ENCODE peak calls at places on chromosomes 2 and 18, in eight cellular contexts. One of them, this sample, is unnamed.

GRCh38 chr2:200624660-200625059 is 38.8 kb downstream of the AOX1 start:
- DNase-seq in NCI-H460: no peak
- DNase-seq in activated T-cell treated with anti-CD3 and anti-CD28 coated beads, Interleukin-2, amount 50 U/mL, for 1 hour: no peak
- DNase-seq in fibroblast of mammary gland: peak
- DNase-seq in left cardiac atrium: no peak
- DNase-seq in A172: no peak
- DNase-seq in stomach: no peak
- DNase-seq in activated T-helper 1 cell treated with anti-CD3 and anti-CD28 coated beads, Interleukin-12 subunit alpha, Interleukin-12 subunit beta, Interleukin-2, Interleukin-4 antibody, amounts not matched to agents 30 ng/mL and 10 ng/mL and 1 ng/mL, durations not matched to agents 14 hours and 24 hours and 36 hours: no peak
- DNase-seq in this sample: no peak

GRCh38 chr2:189328451-189329249 is 112.6 kb upstream of the WDR75 start:
- DNase-seq in fibroblast of mammary gland: peak
- DNase-seq in NCI-H460: no peak
- DNase-seq in stomach: no peak
- DNase-seq in activated T-helper 1 cell treated with anti-CD3 and anti-CD28 coated beads, Interleukin-12 subunit alpha, Interleukin-12 subunit beta, Interleukin-2, Interleukin-4 antibody, amounts not matched to agents 30 ng/mL and 10 ng/mL and 1 ng/mL, durations not matched to agents 14 hours and 24 hours and 36 hours: no peak
- DNase-seq in left cardiac atrium: no peak
- DNase-seq in A172: no peak
- DNase-seq in activated T-cell treated with anti-CD3 and anti-CD28 coated beads, Interleukin-2, amount 50 U/mL, for 1 hour: no peak
- DNase-seq in this sample: no peak

GRCh38 chr2:86037141-86037794 is 68.4 kb downstream of the POLR1A start:
- DNase-seq in left cardiac atrium: peak
- DNase-seq in activated T-cell treated with anti-CD3 and anti-CD28 coated beads, Interleukin-2, amount 50 U/mL, for 1 hour: peak
- DNase-seq in activated T-helper 1 cell treated with anti-CD3 and anti-CD28 coated beads, Interleukin-12 subunit alpha, Interleukin-12 subunit beta, Interleukin-2, Interleukin-4 antibody, amounts not matched to agents 30 ng/mL and 10 ng/mL and 1 ng/mL, durations not matched to agents 14 hours and 24 hours and 36 hours: no peak
- DNase-seq in fibroblast of mammary gland: peak
- DNase-seq in NCI-H460: no peak
- DNase-seq in A172: peak
- DNase-seq in stomach: peak
- DNase-seq in this sample: no peak

GRCh38 chr2:26768759-26769500 is 4.8 kb downstream of the SLC35F6 start:
- DNase-seq in activated T-cell treated with anti-CD3 and anti-CD28 coated beads, Interleukin-2, amount 50 U/mL, for 1 hour: no peak
- DNase-seq in fibroblast of mammary gland: peak
- DNase-seq in activated T-helper 1 cell treated with anti-CD3 and anti-CD28 coated beads, Interleukin-12 subunit alpha, Interleukin-12 subunit beta, Interleukin-2, Interleukin-4 antibody, amounts not matched to agents 30 ng/mL and 10 ng/mL and 1 ng/mL, durations not matched to agents 14 hours and 24 hours and 36 hours: no peak
- DNase-seq in left cardiac atrium: peak
- DNase-seq in A172: peak
- DNase-seq in stomach: peak
- DNase-seq in NCI-H460: no peak
- DNase-seq in this sample: no peak

GRCh38 chr2:97671526-97671925 is 2.0 kb downstream of the C2orf92 start:
- DNase-seq in activated T-cell treated with anti-CD3 and anti-CD28 coated beads, Interleukin-2, amount 50 U/mL, for 1 hour: no peak
- DNase-seq in fibroblast of mammary gland: no peak
- DNase-seq in A172: no peak
- DNase-seq in stomach: no peak
- DNase-seq in left cardiac atrium: no peak
- DNase-seq in activated T-helper 1 cell treated with anti-CD3 and anti-CD28 coated beads, Interleukin-12 subunit alpha, Interleukin-12 subunit beta, Interleukin-2, Interleukin-4 antibody, amounts not matched to agents 30 ng/mL and 10 ng/mL and 1 ng/mL, durations not matched to agents 14 hours and 24 hours and 36 hours: no peak
- DNase-seq in NCI-H460: no peak
- DNase-seq in this sample: no peak

GRCh38 chr2:131126436-131126835 is 21.3 kb downstream of the PLEKHB2 start:
- DNase-seq in left cardiac atrium: no peak
- DNase-seq in NCI-H460: no peak
- DNase-seq in A172: no peak
- DNase-seq in activated T-helper 1 cell treated with anti-CD3 and anti-CD28 coated beads, Interleukin-12 subunit alpha, Interleukin-12 subunit beta, Interleukin-2, Interleukin-4 antibody, amounts not matched to agents 30 ng/mL and 10 ng/mL and 1 ng/mL, durations not matched to agents 14 hours and 24 hours and 36 hours: no peak
- DNase-seq in activated T-cell treated with anti-CD3 and anti-CD28 coated beads, Interleukin-2, amount 50 U/mL, for 1 hour: no peak
- DNase-seq in stomach: no peak
- DNase-seq in fibroblast of mammary gland: peak
- DNase-seq in this sample: no peak

GRCh38 chr2:57882895-57883515 is 163.6 kb upstream of the VRK2 start:
- DNase-seq in A172: peak
- DNase-seq in fibroblast of mammary gland: peak
- DNase-seq in activated T-cell treated with anti-CD3 and anti-CD28 coated beads, Interleukin-2, amount 50 U/mL, for 1 hour: no peak
- DNase-seq in NCI-H460: no peak
- DNase-seq in stomach: no peak
- DNase-seq in activated T-helper 1 cell treated with anti-CD3 and anti-CD28 coated beads, Interleukin-12 subunit alpha, Interleukin-12 subunit beta, Interleukin-2, Interleukin-4 antibody, amounts not matched to agents 30 ng/mL and 10 ng/mL and 1 ng/mL, durations not matched to agents 14 hours and 24 hours and 36 hours: no peak
- DNase-seq in left cardiac atrium: no peak
- DNase-seq in this sample: peak

GRCh38 chr2:163737169-163737439 is 1.3 kb upstream of the FIGN start:
- DNase-seq in A172: no peak
- DNase-seq in stomach: no peak
- DNase-seq in activated T-helper 1 cell treated with anti-CD3 and anti-CD28 coated beads, Interleukin-12 subunit alpha, Interleukin-12 subunit beta, Interleukin-2, Interleukin-4 antibody, amounts not matched to agents 30 ng/mL and 10 ng/mL and 1 ng/mL, durations not matched to agents 14 hours and 24 hours and 36 hours: no peak
- DNase-seq in NCI-H460: no peak
- DNase-seq in fibroblast of mammary gland: no peak
- DNase-seq in left cardiac atrium: no peak
- DNase-seq in activated T-cell treated with anti-CD3 and anti-CD28 coated beads, Interleukin-2, amount 50 U/mL, for 1 hour: no peak
- DNase-seq in this sample: peak

GRCh38 chr18:63258749-63259580 is 60.6 kb downstream of the BCL2 start:
- DNase-seq in left cardiac atrium: no peak
- DNase-seq in activated T-helper 1 cell treated with anti-CD3 and anti-CD28 coated beads, Interleukin-12 subunit alpha, Interleukin-12 subunit beta, Interleukin-2, Interleukin-4 antibody, amounts not matched to agents 30 ng/mL and 10 ng/mL and 1 ng/mL, durations not matched to agents 14 hours and 24 hours and 36 hours: no peak
- DNase-seq in NCI-H460: no peak
- DNase-seq in activated T-cell treated with anti-CD3 and anti-CD28 coated beads, Interleukin-2, amount 50 U/mL, for 1 hour: no peak
- DNase-seq in fibroblast of mammary gland: no peak
- DNase-seq in A172: no peak
- DNase-seq in stomach: no peak
- DNase-seq in this sample: no peak

GRCh38 chr18:58682429-58683069 is 11.3 kb downstream of the MALT1 start:
- DNase-seq in left cardiac atrium: peak
- DNase-seq in activated T-helper 1 cell treated with anti-CD3 and anti-CD28 coated beads, Interleukin-12 subunit alpha, Interleukin-12 subunit beta, Interleukin-2, Interleukin-4 antibody, amounts not matched to agents 30 ng/mL and 10 ng/mL and 1 ng/mL, durations not matched to agents 14 hours and 24 hours and 36 hours: no peak
- DNase-seq in activated T-cell treated with anti-CD3 and anti-CD28 coated beads, Interleukin-2, amount 50 U/mL, for 1 hour: no peak
- DNase-seq in A172: peak
- DNase-seq in NCI-H460: peak
- DNase-seq in fibroblast of mammary gland: peak
- DNase-seq in stomach: peak
- DNase-seq in this sample: no peak

GRCh38 chr2:129975016-129975774 is 4.3 kb upstream of the RAB6C start:
- DNase-seq in A172: no peak
- DNase-seq in activated T-helper 1 cell treated with anti-CD3 and anti-CD28 coated beads, Interleukin-12 subunit alpha, Interleukin-12 subunit beta, Interleukin-2, Interleukin-4 antibody, amounts not matched to agents 30 ng/mL and 10 ng/mL and 1 ng/mL, durations not matched to agents 14 hours and 24 hours and 36 hours: no peak
- DNase-seq in stomach: no peak
- DNase-seq in left cardiac atrium: no peak
- DNase-seq in activated T-cell treated with anti-CD3 and anti-CD28 coated beads, Interleukin-2, amount 50 U/mL, for 1 hour: no peak
- DNase-seq in NCI-H460: no peak
- DNase-seq in fibroblast of mammary gland: no peak
- DNase-seq in this sample: no peak

GRCh38 chr2:69482471-69482870 is 45.2 kb upstream of the NFU1 start:
- DNase-seq in activated T-cell treated with anti-CD3 and anti-CD28 coated beads, Interleukin-2, amount 50 U/mL, for 1 hour: no peak
- DNase-seq in NCI-H460: no peak
- DNase-seq in stomach: no peak
- DNase-seq in left cardiac atrium: no peak
- DNase-seq in activated T-helper 1 cell treated with anti-CD3 and anti-CD28 coated beads, Interleukin-12 subunit alpha, Interleukin-12 subunit beta, Interleukin-2, Interleukin-4 antibody, amounts not matched to agents 30 ng/mL and 10 ng/mL and 1 ng/mL, durations not matched to agents 14 hours and 24 hours and 36 hours: no peak
- DNase-seq in fibroblast of mammary gland: no peak
- DNase-seq in A172: no peak
- DNase-seq in this sample: no peak

GRCh38 chr2:222494104-222494739 is 69.9 kb downstream of the SGPP2 start:
- DNase-seq in left cardiac atrium: no peak
- DNase-seq in stomach: no peak
- DNase-seq in activated T-cell treated with anti-CD3 and anti-CD28 coated beads, Interleukin-2, amount 50 U/mL, for 1 hour: no peak
- DNase-seq in activated T-helper 1 cell treated with anti-CD3 and anti-CD28 coated beads, Interleukin-12 subunit alpha, Interleukin-12 subunit beta, Interleukin-2, Interleukin-4 antibody, amounts not matched to agents 30 ng/mL and 10 ng/mL and 1 ng/mL, durations not matched to agents 14 hours and 24 hours and 36 hours: no peak
- DNase-seq in NCI-H460: no peak
- DNase-seq in A172: no peak
- DNase-seq in fibroblast of mammary gland: no peak
- DNase-seq in this sample: no peak

GRCh38 chr2:43634604-43635306 is 2.3 kb upstream of the PLEKHH2 start:
- DNase-seq in left cardiac atrium: no peak
- DNase-seq in A172: peak
- DNase-seq in NCI-H460: peak
- DNase-seq in fibroblast of mammary gland: peak
- DNase-seq in activated T-cell treated with anti-CD3 and anti-CD28 coated beads, Interleukin-2, amount 50 U/mL, for 1 hour: no peak
- DNase-seq in stomach: no peak
- DNase-seq in activated T-helper 1 cell treated with anti-CD3 and anti-CD28 coated beads, Interleukin-12 subunit alpha, Interleukin-12 subunit beta, Interleukin-2, Interleukin-4 antibody, amounts not matched to agents 30 ng/mL and 10 ng/mL and 1 ng/mL, durations not matched to agents 14 hours and 24 hours and 36 hours: no peak
- DNase-seq in this sample: peak

This sample was measured in NCI-H748 treated with DMSO at 0.1 percent for 48 hours.